ENCODE peak calls at places on chromosomes 3 and 15, in nine cellular contexts. N is CD8-positive, alpha-beta T cell; S is mammary epithelial cell; R is psoas muscle; H is thoracic aorta; I is stomach; O is hepatocyte; L is uterus; E is K562. G is an unnamed sample. For H3K4me1, the result is how much of the 10 kb centered on the place peaks cover.

GRCh38 chr3:127136706-127137105 is 56.2 kb upstream of the PRR23E start:
- DNase-seq in N (no peak), S (no peak), R (no peak), H (no peak), I (no peak), O (no peak), L (no peak), E (no peak), G (no peak)

GRCh38 chr3:172357850-172358754 is 90.2 kb downstream of the GHSR start:
- DNase-seq in N (no peak), S (no peak), R (peak), H (no peak), I (no peak), O (no peak), L (no peak), E (no peak), G (no peak)

GRCh38 chr3:28335246-28335645 is 13.3 kb upstream of the ZCWPW2 start:
- DNase-seq in N (no peak), S (no peak), R (no peak), H (no peak), I (no peak), O (no peak), L (no peak), E (no peak), G (no peak)

GRCh38 chr3:52792413-52792812 is 2.2 kb upstream of the ITIH3 start:
- DNase-seq in N (no peak), S (no peak), R (no peak), H (no peak), I (no peak), O (no peak), L (no peak), E (peak), G (no peak)

GRCh38 chr3:22378869-22379268 is 627.9 kb upstream of the ZNF385D start:
- DNase-seq in N (no peak), S (no peak), R (no peak), H (no peak), I (no peak), O (no peak), L (no peak), E (no peak), G (no peak)

GRCh38 chr3:39164414-39164813 is 11.0 kb upstream of the CSRNP1 start:
- DNase-seq in N (no peak), S (no peak), R (no peak), H (no peak), I (no peak), O (no peak), L (no peak), E (no peak), G (no peak)

GRCh38 chr3:18258492-18258891 is 166.6 kb downstream of the SATB1 start:
- DNase-seq in N (no peak), S (no peak), R (no peak), H (no peak), I (no peak), O (no peak), L (no peak), E (no peak), G (no peak)

GRCh38 chr3:184760337-184761119 is 48.7 kb upstream of the MAGEF1 start:
- DNase-seq in N (no peak), S (peak), R (no peak), H (no peak), I (no peak), O (no peak), L (no peak), E (no peak), G (no peak)

GRCh38 chr3:11477286-11477935 is 166.3 kb downstream of the VGLL4 start:
- DNase-seq in N (no peak), S (peak), R (no peak), H (no peak), I (no peak), O (peak), L (peak), E (no peak), G (no peak)

GRCh38 chr15:68389041-68389930 is 42.7 kb downstream of the ITGA11 start:
- DNase-seq in N (peak), S (no peak), R (no peak), H (no peak), I (peak), O (no peak), L (peak), E (no peak), G (no peak)

GRCh38 chr15:93895976-93896770 is 335.2 kb upstream of the MCTP2 start:
- DNase-seq in N (no peak), S (no peak), R (no peak), H (no peak), I (no peak), O (no peak), L (no peak), E (no peak), G (no peak)

GRCh38 chr3:126149960-126150515 is 30.3 kb downstream of the ALDH1L1 start:
- DNase-seq in N (no peak), S (no peak), R (no peak), H (no peak), I (no peak), O (peak), L (peak), E (no peak), G (no peak)

GRCh38 chr3:172853911-172854648 is 103.6 kb downstream of the ECT2 start:
- DNase-seq in N (no peak), S (no peak), R (no peak), H (no peak), I (no peak), O (no peak), L (no peak), E (no peak), G (no peak)

GRCh38 chr3:29426302-29427226 is 145.7 kb downstream of the RBMS3 start:
- DNase-seq in N (no peak), S (no peak), R (no peak), H (no peak), I (no peak), O (no peak), L (no peak), E (no peak), G (no peak)

GRCh38 chr3:94185753-94186152 is 122.9 kb downstream of the NSUN3 start:
- DNase-seq in N (no peak), S (peak), R (no peak), H (no peak), I (no peak), O (no peak), L (no peak), E (no peak), G (no peak)

GRCh38 chr3:126446301-126446700 is 29.4 kb downstream of the ZXDC start:
- DNase-seq in N (peak), S (no peak), R (no peak), H (no peak), I (peak), O (no peak), L (no peak), E (no peak), G (no peak)

GRCh38 chr15:77531191-77532000 is 101.3 kb downstream of the LINGO1 start:
- DNase-seq in N (no peak), S (no peak), R (no peak), H (no peak), I (no peak), O (no peak), L (no peak), E (no peak), G (no peak)

GRCh38 chr3:150843241-150843640 is 62.0 kb downstream of the MINDY4B start:
- DNase-seq in N (no peak), S (no peak), R (no peak), H (no peak), I (no peak), O (no peak), L (no peak), E (no peak), G (no peak)

GRCh38 chr15:66846031-66846430 is 144.0 kb downstream of the SMAD6 start:
- DNase-seq in N (no peak), S (no peak), R (no peak), H (no peak), I (no peak), O (no peak), L (no peak), E (no peak), G (no peak)

GRCh38 chr3:114861666-114862065 is 285.4 kb downstream of the ZBTB20 start:
- DNase-seq in N (no peak), S (no peak), R (no peak), H (no peak), I (no peak), O (no peak), L (no peak), E (no peak), G (no peak)

GRCh38 chr3:183158552-183159006 is 4.0 kb downstream of the LAMP3 start:
- DNase-seq in N (no peak), S (peak), R (no peak), H (no peak), I (no peak), O (no peak), L (no peak), E (peak), G (no peak)

GRCh38 chr15:34813446-34814190 is 18.3 kb upstream of the ACTC1 start:
- DNase-seq in N (no peak), S (no peak), R (no peak), H (no peak), I (no peak), O (no peak), L (no peak), E (no peak), G (no peak)

GRCh38 chr3:120192159-120192558 is 92.9 kb downstream of the GPR156 start:
- DNase-seq in N (no peak), S (no peak), R (no peak), H (no peak), I (no peak), O (no peak), L (no peak), E (no peak), G (no peak)

GRCh38 chr3:78041486-78041885 is 1001.6 kb downstream of the ROBO2 start:
- DNase-seq in N (no peak), S (peak), R (no peak), H (no peak), I (no peak), O (no peak), L (no peak), E (no peak), G (no peak)

GRCh38 chr3:16419640-16420039 is 93.9 kb downstream of the RFTN1 start:
- DNase-seq in N (no peak), S (no peak), R (no peak), H (no peak), I (no peak), O (no peak), L (no peak), E (no peak), G (no peak)

GRCh38 chr3:11600501-11601282 is 43.0 kb downstream of the VGLL4 start:
- DNase-seq in N (no peak), S (peak), R (peak), H (peak), I (peak), O (peak), L (peak), E (no peak), G (no peak)

GRCh38 chr15:77497942-77498361 is 77.3 kb downstream of the HMG20A start:
- DNase-seq in N (no peak), S (no peak), R (no peak), H (no peak), I (no peak), O (peak), L (peak), E (no peak), G (peak)

GRCh38 chr3:171867976-171868375 is 24.8 kb downstream of the TMEM212 start:
- DNase-seq in N (no peak), S (no peak), R (no peak), H (no peak), I (no peak), O (no peak), L (no peak), E (peak), G (no peak)

GRCh38 chr15:101217446-101217845 is 34.4 kb downstream of the CHSY1 start:
- DNase-seq in N (no peak), S (no peak), R (no peak), H (no peak), I (no peak), O (no peak), L (no peak), E (peak), G (no peak)

GRCh38 chr3:132029182-132029902 is 5.5 kb downstream of the CPNE4 start:
- DNase-seq in N (no peak), S (peak), R (peak), H (peak), I (peak), O (peak), L (peak), E (peak), G (peak)

GRCh38 chr3:134934933-134935332 is 139.9 kb downstream of the EPHB1 start:
- DNase-seq in N (no peak), S (no peak), R (no peak), H (no peak), I (no peak), O (no peak), L (no peak), E (no peak), G (no peak)

GRCh38 chr3:10303785-10304184 is 11.0 kb upstream of the GHRL start:
- DNase-seq in N (no peak), S (no peak), R (no peak), H (no peak), I (no peak), O (no peak), L (no peak), E (no peak), G (peak)

GRCh38 chr3:10317961-10318350 is 3.0 kb downstream of the SEC13 start:
- DNase-seq in N (no peak), S (no peak), R (no peak), H (no peak), I (no peak), O (no peak), L (no peak), E (no peak), G (no peak)

GRCh38 chr15:57667171-57667924 is 39.2 kb upstream of the POLR2M start:
- DNase-seq in N (no peak), S (peak), R (no peak), H (no peak), I (no peak), O (peak), L (peak), E (no peak), G (no peak)

GRCh38 chr3:128395500-128396125 is 71.1 kb downstream of the DNAJB8 start:
- DNase-seq in N (no peak), S (no peak), R (peak), H (no peak), I (no peak), O (no peak), L (peak), E (peak), G (peak)

GRCh38 chr3:182682263-182683229 is 110.8 kb upstream of the ATP11B start:
- DNase-seq in N (peak), S (peak), R (peak), H (no peak), I (peak), O (peak), L (no peak), E (peak), G (peak)

GRCh38 chr3:105956311-105956710 is 87.5 kb upstream of the CBLB start:
- DNase-seq in N (no peak), S (no peak), R (no peak), H (no peak), I (no peak), O (no peak), L (no peak), E (no peak), G (no peak)

GRCh38 chr3:159245871-159246270 is 444.0 kb downstream of the MFSD1 start:
- DNase-seq in N (no peak), S (no peak), R (no peak), H (no peak), I (no peak), O (no peak), L (no peak), E (no peak), G (no peak)

GRCh38 chr15:66808181-66808824 is 106.3 kb downstream of the SMAD6 start:
- DNase-seq in N (no peak), S (no peak), R (no peak), H (no peak), I (no peak), O (no peak), L (no peak), E (no peak), G (no peak)

GRCh38 chr3:113719294-113719693 is 22.9 kb upstream of the USF3 start:
- DNase-seq in N (no peak), S (no peak), R (no peak), H (no peak), I (no peak), O (no peak), L (no peak), E (no peak), G (no peak)

GRCh38 chr3:168990111-168990510 is 673.4 kb downstream of the MECOM start:
- DNase-seq in N (no peak), S (no peak), R (no peak), H (no peak), I (no peak), O (peak), L (no peak), E (no peak), G (no peak)

GRCh38 chr3:168988867-168989266 is 674.6 kb downstream of the MECOM start:
- DNase-seq in N (no peak), S (no peak), R (no peak), H (no peak), I (no peak), O (no peak), L (no peak), E (no peak), G (no peak)

GRCh38 chr3:168991813-168992212 is 671.7 kb downstream of the MECOM start:
- DNase-seq in N (no peak), S (no peak), R (no peak), H (no peak), I (no peak), O (no peak), L (no peak), E (no peak), G (no peak)

GRCh38 chr3:168989396-168989795 is 674.1 kb downstream of the MECOM start:
- DNase-seq in N (no peak), S (peak), R (no peak), H (no peak), I (peak), O (no peak), L (peak), E (no peak), G (no peak)

GRCh38 chr3:168990621-168991020 is 672.9 kb downstream of the MECOM start:
- DNase-seq in N (no peak), S (no peak), R (no peak), H (no peak), I (no peak), O (no peak), L (no peak), E (no peak), G (no peak)
- H3K4me3 ChIP-seq in N (no peak), S (no peak), R (no peak), H (no peak), I (no peak), O (no peak), L (no peak), E (no peak), G (no peak)

GRCh38 chr3:124778061-124778460 is 47.8 kb downstream of the UMPS start:
- DNase-seq in N (no peak), S (no peak), R (no peak), H (no peak), I (no peak), O (no peak), L (no peak), E (no peak), G (no peak)
- H3K4me1 ChIP-seq in N (under half), S (under half), R (half or more), H (half or more), I (under half), O (under half), L (under half), E (under half), G (under half)

GRCh38 chr15:90915216-90915807 is 12.2 kb downstream of the MAN2A2 start:
- DNase-seq in N (no peak), S (no peak), R (no peak), H (no peak), I (no peak), O (no peak), L (no peak), E (no peak), G (no peak)
- H3K4me3 ChIP-seq in N (no peak), S (no peak), R (peak), H (no peak), I (no peak), O (no peak), L (no peak), E (no peak), G (no peak)

GRCh38 chr15:40083756-40084101 is 24.9 kb downstream of the BMF start:
- DNase-seq in N (no peak), S (no peak), R (no peak), H (no peak), I (no peak), O (no peak), L (no peak), E (no peak), G (no peak)
- H3K4me1 ChIP-seq in N (under half), S (under half), R (under half), H (half or more), I (under half), O (half or more), L (under half), E (under half), G (half or more)

DNA sequence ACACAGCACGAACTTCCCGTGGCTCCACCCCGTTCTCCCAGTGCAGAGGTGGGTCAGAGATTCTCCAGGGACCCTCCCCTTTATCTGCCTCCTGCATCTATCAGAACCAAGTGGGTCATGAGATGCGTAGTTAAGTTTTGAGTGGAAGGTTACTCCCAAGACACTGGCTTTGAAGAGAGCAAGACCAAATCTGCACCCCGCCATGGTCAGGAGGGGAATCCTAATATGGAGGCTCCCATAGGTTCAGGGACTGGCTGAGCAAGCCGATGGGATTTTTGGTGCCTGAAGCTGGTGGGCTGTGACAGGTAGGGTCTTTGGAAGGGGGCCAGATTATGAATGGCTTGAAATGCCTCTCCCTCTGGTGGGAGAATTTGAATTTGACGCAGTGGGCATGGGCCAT is 207.0 kb upstream of the NR2E3 start:
- DNase-seq in N (no peak), S (no peak), R (no peak), H (no peak), I (no peak), O (no peak), L (no peak), E (no peak), G (no peak)
- H3K4me3 ChIP-seq in N (no peak), S (no peak), R (no peak), H (no peak), I (no peak), O (no peak), L (no peak), E (no peak), G (no peak)

GRCh38 chr3:69764861-69765260 is 25.6 kb downstream of the MITF start:
- DNase-seq in N (no peak), S (no peak), R (no peak), H (no peak), I (no peak), O (no peak), L (peak), E (no peak), G (no peak)
- H3K4me1 ChIP-seq in N (under half), S (under half), R (half or more), H (under half), I (under half), O (under half), L (under half), E (under half), G (under half)

GRCh38 chr3:51686056-51686455 is 15.0 kb downstream of the TEX264 start:
- DNase-seq in N (no peak), S (no peak), R (no peak), H (no peak), I (no peak), O (no peak), L (no peak), E (no peak), G (no peak)
- H3K4me3 ChIP-seq in N (peak), S (no peak), R (no peak), H (no peak), I (no peak), O (no peak), L (no peak), E (no peak), G (no peak)

GRCh38 chr3:56784452-56785001 is 17.2 kb downstream of the ARHGEF3 start:
- DNase-seq in N (no peak), S (no peak), R (no peak), H (no peak), I (no peak), O (no peak), L (no peak), E (no peak), G (no peak)

GRCh38 chr3:56782215-56782614 is 19.5 kb downstream of the ARHGEF3 start:
- DNase-seq in N (no peak), S (no peak), R (no peak), H (no peak), I (no peak), O (no peak), L (no peak), E (no peak), G (no peak)

GRCh38 chr3:56781762-56782161 is 20.0 kb downstream of the ARHGEF3 start:
- DNase-seq in N (no peak), S (no peak), R (no peak), H (no peak), I (no peak), O (no peak), L (no peak), E (no peak), G (no peak)

GRCh38 chr3:56783644-56784451 is 17.9 kb downstream of the ARHGEF3 start:
- DNase-seq in N (peak), S (peak), R (peak), H (no peak), I (peak), O (peak), L (peak), E (no peak), G (peak)

DNA sequence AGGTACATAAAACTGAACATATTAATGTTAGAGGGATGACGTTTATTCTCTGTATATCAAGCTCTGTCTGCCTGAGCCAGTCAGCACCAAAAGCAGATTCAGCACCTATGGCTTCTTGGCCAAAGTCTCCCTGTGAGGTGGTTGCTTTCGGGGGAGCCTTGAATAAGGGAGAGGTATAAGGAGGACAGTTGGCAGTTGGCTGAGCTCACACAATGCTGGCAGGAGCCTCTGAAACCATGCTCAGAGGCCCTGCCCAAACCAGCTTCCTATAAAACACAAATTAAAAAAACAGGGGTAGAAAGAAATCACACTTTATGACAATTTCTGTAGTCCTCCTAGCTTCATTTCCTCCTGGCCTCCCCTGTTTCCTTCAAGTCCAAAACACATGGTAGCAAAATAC is 18.8 kb downstream of the ARHGEF3 start:
- DNase-seq in N (peak), S (peak), R (no peak), H (no peak), I (no peak), O (no peak), L (no peak), E (no peak), G (no peak)
- H3K4me1 ChIP-seq in N (half or more), S (under half), R (under half), H (under half), I (under half), O (under half), L (under half), E (under half), G (under half)